ENCODE peak calls at places on chromosomes 13 and 19, in seven cellular contexts. E is pancreas; U is fibroblast of lung; Y is suprapubic skin; D is neural crest cell; Q is naive thymus-derived CD8-positive, alpha-beta T cell; X is EL. V is an unnamed sample.

GRCh38 chr13:112748947-112749346 is 59.1 kb downstream of the ATP11A start:
- DNase-seq in X (no peak), D (no peak), Y (no peak), E (no peak), U (no peak), Q (no peak), V (peak)

GRCh38 chr13:46082324-46082723 is 22.5 kb downstream of the CPB2 start:
- DNase-seq in Q (no peak), X (no peak), U (no peak), E (no peak), Y (no peak), D (no peak), V (no peak)

GRCh38 chr13:97298816-97299215 is 76.7 kb downstream of the MBNL2 start:
- DNase-seq in Y (no peak), E (no peak), U (peak), D (no peak), Q (no peak), X (no peak), V (no peak)

GRCh38 chr13:105597573-105597972 is 937.9 kb downstream of the EFNB2 start:
- DNase-seq in Y (no peak), D (no peak), E (no peak), Q (no peak), X (no peak), U (no peak), V (no peak)

GRCh38 chr13:76723551-76724232 is 162.5 kb downstream of the KCTD12 start:
- DNase-seq in D (no peak), Y (no peak), E (no peak), U (peak), Q (peak), X (peak), V (peak)

GRCh38 chr13:45989607-45990006 is 62.9 kb downstream of the ZC3H13 start:
- DNase-seq in Y (no peak), D (no peak), E (no peak), X (peak), Q (no peak), U (peak), V (peak)

GRCh38 chr19:41427647-41428480 is 690 bp upstream of the B3GNT8 start:
- DNase-seq in Y (no peak), U (peak), Q (peak), D (no peak), X (peak), E (no peak), V (no peak)

GRCh38 chr19:48446579-48446978 is 796 bp downstream of the GRWD1 start:
- DNase-seq in Y (no peak), E (no peak), U (no peak), X (no peak), D (no peak), Q (no peak), V (no peak)

GRCh38 chr13:114015608-114016295 is 41.9 kb upstream of the C13orf46 start:
- DNase-seq in E (no peak), X (no peak), D (no peak), Y (no peak), Q (no peak), U (peak), V (peak)

GRCh38 chr19:35199481-35199880 is 29.1 kb downstream of the FAM187B start:
- DNase-seq in D (no peak), Y (no peak), U (no peak), Q (no peak), X (no peak), E (no peak), V (no peak)

GRCh38 chr13:87981416-87981815 is 310.2 kb downstream of the SLITRK5 start:
- DNase-seq in D (no peak), X (no peak), Q (no peak), U (no peak), Y (no peak), E (no peak), V (no peak)

GRCh38 chr13:85586856-85587255 is 212.4 kb downstream of the SLITRK6 start:
- DNase-seq in E (no peak), Q (no peak), Y (no peak), U (no peak), X (no peak), D (no peak), V (no peak)

GRCh38 chr19:10295305-10295846 is 5.6 kb downstream of the ICAM5 start:
- DNase-seq in Y (no peak), X (no peak), D (no peak), Q (peak), U (no peak), E (no peak), V (no peak)

GRCh38 chr19:32624410-32624809 is 43.4 kb downstream of the PDCD5 start:
- DNase-seq in U (no peak), E (no peak), D (no peak), X (no peak), Q (no peak), Y (no peak), V (no peak)

GRCh38 chr19:8311461-8312260 is 3.5 kb upstream of the CD320 start:
- DNase-seq in Y (peak), E (peak), U (no peak), X (no peak), D (no peak), Q (no peak), V (no peak)

GRCh38 chr19:18167975-18168645 is 5.5 kb upstream of the IFI30 start:
- DNase-seq in Y (no peak), U (no peak), Q (peak), X (peak), E (no peak), D (peak), V (no peak)

GRCh38 chr19:54178581-54179261 is 5.8 kb upstream of the TMC4 start:
- DNase-seq in D (no peak), E (no peak), X (no peak), U (no peak), Q (no peak), Y (no peak), V (no peak)

GRCh38 chr13:38518328-38518727 is 168.5 kb upstream of the FREM2 start:
- DNase-seq in U (no peak), E (no peak), Y (no peak), X (no peak), Q (no peak), D (no peak), V (no peak)

GRCh38 chr19:372306-372890 is 27.8 kb upstream of the MIER2 start:
- DNase-seq in X (peak), E (no peak), U (peak), D (no peak), Q (no peak), Y (no peak), V (peak)

GRCh38 chr19:48813123-48813911 is 2.5 kb upstream of the BCAT2 start:
- DNase-seq in E (no peak), X (no peak), Q (no peak), D (no peak), U (no peak), Y (no peak), V (no peak)

GRCh38 chr13:23506071-23506820 is 64.0 kb upstream of the TNFRSF19 start:
- DNase-seq in D (no peak), E (no peak), U (peak), Y (no peak), Q (no peak), X (peak), V (peak)

GRCh38 chr13:98454389-98454881 is 122.5 kb downstream of the STK24 start:
- DNase-seq in Y (no peak), X (peak), D (no peak), U (peak), Q (no peak), E (no peak), V (peak)

GRCh38 chr19:2089001-2089711 is 7.0 kb downstream of the MOB3A start:
- DNase-seq in X (peak), U (no peak), D (no peak), Q (no peak), E (no peak), Y (no peak), V (no peak)

GRCh38 chr13:53012707-53013106 is 15.9 kb upstream of the OLFM4 start:
- DNase-seq in Y (no peak), Q (no peak), U (no peak), X (no peak), E (no peak), D (no peak), V (no peak)

GRCh38 chr19:17234911-17235617 is 9.0 kb downstream of the OCEL1 start:
- DNase-seq in U (peak), D (peak), E (no peak), Q (peak), Y (no peak), X (peak), V (peak)

GRCh38 chr19:18894254-18895037 is 1.5 kb downstream of the CERS1 start:
- DNase-seq in X (no peak), Q (no peak), Y (no peak), U (peak), D (peak), E (no peak), V (no peak)

GRCh38 chr19:32824136-32824835 is 45.3 kb downstream of the SLC7A9 start:
- DNase-seq in E (no peak), Y (peak), U (no peak), D (no peak), X (no peak), Q (no peak), V (no peak)

GRCh38 chr19:32868206-32868950 is 1.2 kb downstream of the SLC7A9 start:
- DNase-seq in Y (peak), E (no peak), X (no peak), U (no peak), Q (no peak), D (no peak), V (no peak)

GRCh38 chr13:49932868-49933267 is 3.3 kb downstream of the SPRYD7 start:
- DNase-seq in E (no peak), U (no peak), Y (no peak), D (no peak), X (no peak), Q (no peak), V (no peak)